ENCODE peak calls at places on chromosomes 13 and 19, in six cellular contexts. D is PC-3, F is DND-41, U is fibroblast of lung, N is hepatocyte, B is astrocyte. K is an unnamed sample.

GRCh38 chr13:113914333-113915011 is 50.6 kb upstream of the GAS6 start:
- DNase-seq in U (no peak), D (no peak), B (no peak), N (no peak), F (no peak), K (no peak)

GRCh38 chr19:46340051-46340659 is 6.7 kb upstream of the PPP5C start:
- DNase-seq in U (no peak), N (no peak), B (no peak), F (no peak), D (no peak), K (no peak)

GRCh38 chr19:32896516-32897214 is 27.1 kb upstream of the SLC7A9 start:
- DNase-seq in D (no peak), N (no peak), B (peak), U (peak), F (no peak), K (no peak)

GRCh38 chr19:35167251-35168119 is 12.9 kb downstream of the FXYD5 start:
- DNase-seq in B (no peak), F (no peak), N (no peak), D (no peak), U (no peak), K (peak)

GRCh38 chr19:15213715-15214381 is 13.1 kb upstream of the NOTCH3 start:
- DNase-seq in U (no peak), F (no peak), N (no peak), B (no peak), D (no peak), K (no peak)

GRCh38 chr13:48235100-48235813 is 2.3 kb downstream of the ITM2B start:
- DNase-seq in D (peak), N (peak), B (peak), U (peak), F (peak), K (no peak)

GRCh38 chr19:33831835-33832234 is 35.2 kb downstream of the KCTD15 start:
- DNase-seq in B (no peak), U (no peak), F (no peak), D (no peak), N (no peak), K (no peak)

GRCh38 chr19:17721821-17722220 is 2.5 kb downstream of the MAP1S start:
- DNase-seq in F (no peak), U (no peak), D (peak), B (no peak), N (no peak), K (no peak)

GRCh38 chr19:18868380-18869230 is 27.4 kb downstream of the CERS1 start:
- DNase-seq in N (no peak), B (no peak), F (no peak), D (no peak), U (no peak), K (no peak)

GRCh38 chr19:17107546-17108452 is 32.2 kb downstream of the MYO9B start:
- DNase-seq in B (peak), F (no peak), U (peak), D (peak), N (peak), K (no peak)

GRCh38 chr19:15563325-15563794 is 51.7 kb upstream of the CYP4F8 start:
- DNase-seq in U (no peak), B (no peak), N (no peak), D (peak), F (no peak), K (peak)

GRCh38 chr19:56958428-56958827 is 117.9 kb upstream of the PEG3 start:
- DNase-seq in F (no peak), N (no peak), U (no peak), B (no peak), D (no peak), K (no peak)

GRCh38 chr13:91719033-91719432 is 320.6 kb downstream of the GPC5 start:
- DNase-seq in F (no peak), B (peak), U (peak), D (peak), N (no peak), K (no peak)

GRCh38 chr13:102170295-102170694 is 231.6 kb downstream of the FGF14 start:
- DNase-seq in D (no peak), F (no peak), B (no peak), N (no peak), U (no peak), K (no peak)

GRCh38 chr19:56105090-56105701 is 15.9 kb downstream of the ZNF787 start:
- DNase-seq in D (peak), U (peak), B (peak), F (no peak), N (peak), K (no peak)

GRCh38 chr19:10043286-10043927 is 30.1 kb downstream of the RDH8 start:
- DNase-seq in B (peak), D (peak), N (no peak), U (peak), F (peak), K (no peak)

GRCh38 chr19:47145639-47146486 is 15.2 kb downstream of the SAE1 start:
- DNase-seq in D (no peak), F (no peak), N (no peak), U (no peak), B (no peak), K (no peak)

GRCh38 chr13:27339299-27339698 is 68.7 kb downstream of the RASL11A start:
- DNase-seq in N (peak), B (no peak), D (peak), U (peak), F (peak), K (peak)

GRCh38 chr13:80030491-80030890 is 310.4 kb downstream of the SPRY2 start:
- DNase-seq in U (no peak), F (no peak), B (no peak), D (peak), N (no peak), K (no peak)

GRCh38 chr19:39135701-39136100 is 10.1 kb downstream of the PAK4 start:
- DNase-seq in F (no peak), N (no peak), D (no peak), U (no peak), B (no peak), K (no peak)

GRCh38 chr19:53546766-53547541 is 9.0 kb downstream of the ZNF331 start:
- DNase-seq in B (no peak), D (no peak), N (no peak), U (no peak), F (no peak), K (no peak)

DNA sequence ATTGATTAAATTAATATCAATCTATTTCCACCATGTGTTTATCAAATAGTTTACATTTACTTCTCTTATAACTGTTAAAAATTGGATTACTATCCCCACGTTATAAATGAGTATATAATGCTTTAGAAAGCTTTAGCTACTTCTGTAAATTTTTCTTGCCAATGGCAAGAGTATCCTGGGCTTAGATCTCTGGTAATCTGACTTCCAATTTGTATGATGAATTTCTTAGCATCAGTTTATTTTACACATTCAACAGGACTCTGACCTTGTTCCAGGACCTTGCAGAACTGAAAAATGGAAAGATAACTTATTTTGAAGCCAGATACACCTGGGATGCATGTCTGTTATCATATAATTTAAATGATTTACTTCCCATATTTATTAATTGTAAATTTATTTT is 2759.4 kb downstream of the PCDH9 start:
- DNase-seq in U (no peak), D (no peak), F (no peak), B (no peak), N (no peak), K (no peak)
- TF ChIP-seq EZH2 in U (no peak), D (no peak), F (no peak), B (no peak), N (no peak), K (no peak)

DNA sequence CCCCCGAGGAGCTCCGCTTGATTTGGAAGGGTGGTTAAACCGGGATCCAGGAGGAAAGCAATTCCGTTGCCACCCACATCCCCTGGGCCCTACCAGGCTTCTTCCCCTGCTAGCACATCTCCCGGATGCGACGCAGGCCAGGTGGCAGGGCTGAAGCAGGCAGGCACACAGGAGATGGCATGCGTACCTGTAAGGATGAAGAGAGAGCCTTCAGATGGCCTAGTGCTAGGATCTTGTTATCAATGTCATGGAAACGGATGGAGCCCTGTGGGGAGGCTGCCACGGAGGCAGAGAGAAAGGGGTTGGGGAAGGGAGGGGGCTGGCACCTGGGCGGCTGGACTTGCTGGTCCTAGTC is 8.5 kb upstream of the SOX1 start:
- DNase-seq in N (no peak), B (no peak), F (no peak), D (no peak), U (no peak), K (no peak)
- TF ChIP-seq EZH2 in N (no peak), B (no peak), F (no peak), D (no peak), U (no peak), K (no peak)

GRCh38 chr19:2168619-2169424 is 5.1 kb downstream of the DOT1L start:
- DNase-seq in F (no peak), N (peak), B (peak), U (peak), D (peak), K (peak)
- TF ChIP-seq EZH2 in F (no peak), N (no peak), B (no peak), U (no peak), D (no peak), K (no peak)

GRCh38 chr13:94707400-94708021 is 4.8 kb downstream of the SOX21 start:
- DNase-seq in D (no peak), F (no peak), U (no peak), N (no peak), B (no peak), K (peak)
- TF ChIP-seq EZH2 in D (no peak), F (no peak), U (peak), N (peak), B (peak), K (no peak)

GRCh38 chr13:99973163-99973785 is 1.7 kb upstream of the ZIC5 start:
- DNase-seq in D (no peak), B (no peak), F (no peak), U (no peak), N (no peak), K (no peak)

GRCh38 chr13:99974939-99975561 is 3.5 kb upstream of the ZIC5 start:
- DNase-seq in F (no peak), B (no peak), U (no peak), D (no peak), N (no peak), K (no peak)

GRCh38 chr13:99972190-99972731 is 694 bp upstream of the ZIC5 start:
- DNase-seq in D (no peak), B (no peak), U (no peak), N (no peak), F (no peak), K (no peak)

GRCh38 chr13:99974296-99974938 is 2.9 kb upstream of the ZIC5 start:
- DNase-seq in D (no peak), N (no peak), U (no peak), F (no peak), B (no peak), K (no peak)

GRCh38 chr13:99973786-99974185 is 2.2 kb upstream of the ZIC5 start:
- DNase-seq in N (no peak), B (no peak), F (no peak), U (no peak), D (no peak), K (no peak)
- TF ChIP-seq EZH2 in N (peak), B (no peak), F (no peak), U (no peak), D (no peak), K (no peak)

GRCh38 chr13:76991796-76992547 is at the start of gene CLN5:
- DNase-seq in U (peak), B (peak), D (peak), F (peak), N (peak), K (peak)
- TF ChIP-seq EZH2 in U (no peak), B (no peak), D (no peak), F (no peak), N (no peak), K (no peak)

K was measured in K562.